ENCODE peak calls at places on chromosomes 3 and 15, in nine cellular contexts. H is adipocyte; W is Panc1; Q is brain microvascular endothelial cell; G is lung; V is CD8-positive, alpha-beta T cell; C is fibroblast of lung; J is tibial artery; S is kidney. P is an unnamed sample.

GRCh38 chr15:69141286-69141701 is 19.1 kb upstream of the GLCE start:
- DNase-seq in H (no peak), W (no peak), Q (no peak), G (no peak), V (no peak), C (peak; percentile 50), J (no peak), S (no peak), P (peak; percentile 68)

GRCh38 chr3:139657434-139657833 is 20.3 kb downstream of the NMNAT3 start:
- DNase-seq in H (no peak), W (no peak), Q (no peak), G (no peak), V (no peak), C (no peak), J (no peak), S (no peak), P (no peak)

GRCh38 chr15:101326462-101327146 is 31.6 kb upstream of the SNRPA1 start:
- DNase-seq in H (no peak), W (no peak), Q (no peak), G (no peak), V (no peak), C (no peak), J (no peak), S (peak; percentile 48), P (no peak)

GRCh38 chr3:102113421-102114041 is 264.2 kb downstream of the NFKBIZ start:
- DNase-seq in H (no peak), W (no peak), Q (no peak), G (no peak), V (no peak), C (no peak), J (no peak), S (peak; percentile 64), P (no peak)

GRCh38 chr3:197151562-197151961 is 121.9 kb upstream of the MELTF start:
- DNase-seq in H (peak; percentile 77), W (no peak), Q (peak; percentile 69), G (peak; percentile 52), V (no peak), C (peak; percentile 52), J (peak; percentile 49), S (no peak), P (peak; percentile 71)

GRCh38 chr15:60070838-60071493 is 66.9 kb downstream of the FOXB1 start:
- DNase-seq in H (peak; percentile 85), W (peak; percentile 61), Q (peak; percentile 67), G (no peak), V (no peak), C (peak; percentile 92), J (no peak), S (no peak), P (peak; percentile 71)

GRCh38 chr3:189961525-189962161 is 159.1 kb downstream of the P3H2 start:
- DNase-seq in H (peak; percentile 95), W (no peak), Q (peak; percentile 86), G (peak; percentile 73), V (peak; percentile 68), C (peak; percentile 71), J (peak; percentile 76), S (no peak), P (peak; percentile 73)

GRCh38 chr3:194632983-194633348 is 253 bp downstream of the TMEM44 start:
- DNase-seq in H (no peak), W (no peak), Q (no peak), G (no peak), V (no peak), C (peak; percentile 40), J (no peak), S (peak; percentile 78), P (peak; percentile 59)

GRCh38 chr15:66650433-66650832 is 51.6 kb upstream of the SMAD6 start:
- DNase-seq in H (no peak), W (no peak), Q (no peak), G (peak; percentile 48), V (no peak), C (no peak), J (peak; percentile 75), S (peak; percentile 82), P (peak; percentile 64)

GRCh38 chr15:41992803-41993190 is 20.4 kb upstream of the EHD4 start:
- DNase-seq in H (no peak), W (no peak), Q (no peak), G (no peak), V (no peak), C (no peak), J (no peak), S (no peak), P (no peak)

GRCh38 chr3:46184469-46184868 is 23.6 kb downstream of the CCR1 start:
- DNase-seq in H (peak; percentile 47), W (no peak), Q (peak; percentile 64), G (no peak), V (no peak), C (peak; percentile 52), J (no peak), S (no peak), P (no peak)

GRCh38 chr15:64701051-64701450 is 74.3 kb downstream of the RBPMS2 start:
- DNase-seq in H (no peak), W (no peak), Q (no peak), G (no peak), V (no peak), C (no peak), J (no peak), S (no peak), P (no peak)

GRCh38 chr15:64702816-64703631 is 72.4 kb downstream of the RBPMS2 start:
- DNase-seq in H (peak; percentile 98), W (no peak), Q (peak; percentile 92), G (peak; percentile 98), V (peak; percentile 97), C (peak; percentile 85), J (peak; percentile 98), S (peak; percentile 99), P (peak; percentile 96)

GRCh38 chr15:64697911-64698369 is 77.4 kb downstream of the RBPMS2 start:
- DNase-seq in H (peak; percentile 45), W (no peak), Q (no peak), G (no peak), V (no peak), C (peak; percentile 41), J (no peak), S (no peak), P (no peak)

GRCh38 chr15:64701482-64701881 is 73.9 kb downstream of the RBPMS2 start:
- DNase-seq in H (peak; percentile 22), W (no peak), Q (no peak), G (no peak), V (no peak), C (no peak), J (no peak), S (no peak), P (no peak)

GRCh38 chr15:64699767-64700388 is 75.5 kb downstream of the RBPMS2 start:
- DNase-seq in H (peak; percentile 63), W (no peak), Q (no peak), G (peak; percentile 65), V (no peak), C (peak; percentile 51), J (peak; percentile 46), S (no peak), P (no peak)
- H3K4me3 ChIP-seq in H (peak overlapping the region; percentile 87), W (peak overlapping the region; percentile 10), Q (no peak overlapping the region), G (no peak overlapping the region), V (no peak overlapping the region), C (peak overlapping the region; percentile 94), J (peak overlapping the region; percentile 29), S (peak overlapping the region; percentile 7), P (no peak overlapping the region)

GRCh38 chr3:81580399-81580798 is 181.0 kb downstream of the GBE1 start:
- DNase-seq in H (no peak), W (no peak), Q (no peak), G (no peak), V (no peak), C (no peak), J (no peak), S (no peak), P (no peak)

GRCh38 chr3:81581966-81582599 is 179.4 kb downstream of the GBE1 start:
- DNase-seq in H (peak; percentile 61), W (peak; percentile 24), Q (peak; percentile 47), G (no peak), V (peak; percentile 10), C (peak; percentile 24), J (no peak), S (no peak), P (peak; percentile 20)

GRCh38 chr3:81585057-81585456 is 176.4 kb downstream of the GBE1 start:
- DNase-seq in H (no peak), W (no peak), Q (no peak), G (no peak), V (no peak), C (no peak), J (no peak), S (no peak), P (no peak)

DNA sequence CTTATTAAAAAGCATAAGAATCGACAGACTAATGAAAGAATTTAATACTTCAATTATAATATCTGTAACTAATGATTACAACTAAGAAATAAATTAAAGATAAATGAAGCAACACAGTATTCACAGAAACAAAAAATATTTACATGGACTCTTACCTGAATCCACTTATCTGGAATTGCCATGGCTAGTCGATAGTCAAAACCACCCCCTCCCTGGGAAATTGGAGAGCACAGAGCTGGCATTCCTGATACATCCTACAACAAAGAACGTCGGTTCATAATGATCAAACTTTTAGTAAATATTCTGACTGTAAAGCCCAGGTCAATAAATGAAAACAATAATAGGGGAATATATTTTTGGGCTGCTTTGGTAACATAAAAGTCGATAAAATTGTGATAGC is 175.5 kb downstream of the GBE1 start:
- DNase-seq in H (no peak), W (no peak), Q (no peak), G (no peak), V (no peak), C (no peak), J (no peak), S (no peak), P (no peak)
- H3K4me3 ChIP-seq in H (no peak overlapping the region), W (no peak overlapping the region), Q (no peak overlapping the region), G (no peak overlapping the region), V (no peak overlapping the region), C (no peak overlapping the region), J (no peak overlapping the region), S (no peak overlapping the region), P (no peak overlapping the region)

DNA sequence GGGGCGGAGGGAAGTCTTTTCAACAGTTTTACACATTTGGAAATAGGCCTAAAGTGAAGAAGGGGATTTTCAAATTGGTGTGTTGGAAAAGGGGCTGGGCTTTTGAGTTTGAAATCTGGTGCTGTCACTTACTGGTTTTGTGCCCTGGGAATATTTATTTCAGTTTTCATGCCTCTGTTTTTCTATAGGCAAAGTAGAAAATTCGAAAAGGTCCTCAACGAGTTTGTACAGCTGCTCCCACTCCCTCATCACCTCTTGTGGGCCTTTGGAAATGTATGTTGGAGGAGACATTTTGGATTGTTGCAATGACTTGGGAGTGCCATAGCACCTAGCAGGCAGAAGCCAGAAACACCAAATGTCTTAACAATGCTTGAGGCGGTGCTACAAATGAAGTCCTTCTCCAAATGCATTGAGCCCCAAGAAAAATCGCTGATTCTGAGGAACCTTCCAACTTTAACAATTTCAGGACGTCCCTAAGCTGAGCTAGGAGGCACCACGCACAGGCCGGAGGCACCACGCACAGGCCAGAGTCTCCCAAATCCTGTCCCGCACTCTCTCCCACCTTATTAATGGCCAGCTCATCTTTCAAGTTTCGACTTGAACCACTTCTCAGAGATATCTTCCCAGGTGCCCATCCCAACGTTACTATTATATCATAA is 639 bp upstream of the POLR2M start:
- DNase-seq in H (no peak), W (no peak), Q (no peak), G (no peak), V (no peak), C (no peak), J (no peak), S (no peak), P (no peak)
- H3K4me3 ChIP-seq in H (peak overlapping the region; percentile 99), W (peak overlapping the region; percentile 98), Q (peak overlapping the region; percentile 94), G (no peak overlapping the region), V (peak overlapping the region; percentile 85), C (peak overlapping the region; percentile 90), J (peak overlapping the region; percentile 74), S (peak overlapping the region; percentile 92), P (peak overlapping the region; percentile 99)

DNA sequence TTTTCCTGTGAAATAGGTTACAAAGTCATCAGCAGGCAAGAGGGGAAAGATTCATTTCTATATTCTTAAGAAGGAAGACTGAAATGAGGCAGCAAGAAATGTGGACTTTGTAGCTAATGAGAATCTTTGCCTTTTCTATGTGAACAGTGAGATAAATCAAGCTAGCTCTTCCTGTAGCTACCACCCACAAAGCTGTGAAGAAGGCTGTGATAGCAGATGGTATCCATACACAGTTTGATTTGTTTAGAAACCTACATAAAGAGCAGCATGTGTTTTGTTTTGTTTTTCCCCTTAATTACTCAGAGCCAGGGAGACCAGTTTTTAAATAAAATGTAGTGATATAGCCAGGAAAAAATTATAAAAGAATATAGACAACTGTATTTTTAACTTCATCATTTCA is 45.5 kb downstream of the TEX9 start:
- DNase-seq in H (no peak), W (no peak), Q (no peak), G (no peak), V (no peak), C (no peak), J (no peak), S (no peak), P (no peak)
- H3K4me3 ChIP-seq in H (no peak overlapping the region), W (no peak overlapping the region), Q (no peak overlapping the region), G (no peak overlapping the region), V (no peak overlapping the region), C (no peak overlapping the region), J (no peak overlapping the region), S (no peak overlapping the region), P (no peak overlapping the region)

P was measured in MG63.